ENCODE peak calls at places on chromosomes 4 and X, in six cellular contexts. R is neuronal stem cell, W is IMR-90, C is H1, E is mesendoderm, M is trophoblast cell. X is an unnamed sample. For H3K36me3, the result is how much of the 10 kb centered on the place peaks cover.

GRCh38 chr4:183200453-183200852 is 101.4 kb downstream of the WWC2 start:
- DNase-seq in W (peak), M (peak), E (no peak), R (no peak), C (no peak), X (peak)

GRCh38 chr4:44256414-44256813 is 192.2 kb downstream of the KCTD8 start:
- DNase-seq in R (peak), C (peak), E (peak), M (no peak), W (no peak), X (no peak)

GRCh38 chr4:9781343-9782135 is at the start of gene DRD5:
- DNase-seq in E (peak), M (no peak), C (peak), R (peak), W (no peak), X (no peak)

GRCh38 chr4:40897557-40898203 is 147.9 kb downstream of the NSUN7 start:
- DNase-seq in R (peak), M (peak), E (peak), W (peak), C (peak), X (peak)

GRCh38 chrX:17038681-17039161 is 92.3 kb downstream of the REPS2 start:
- DNase-seq in C (no peak), W (no peak), M (no peak), E (no peak), R (no peak), X (no peak)

GRCh38 chr4:24856586-24856985 is 56.3 kb downstream of the CCDC149 start:
- DNase-seq in M (no peak), C (no peak), E (peak), R (no peak), W (peak), X (peak)

GRCh38 chrX:96407501-96407900 is 277.1 kb upstream of the DIAPH2 start:
- DNase-seq in C (no peak), M (peak), R (no peak), E (no peak), W (peak), X (peak)

GRCh38 chr4:128385683-128386304 is 98.2 kb upstream of the PGRMC2 start:
- DNase-seq in C (no peak), M (peak), W (peak), R (no peak), E (peak), X (peak)

GRCh38 chrX:45537936-45538335 is 337.3 kb upstream of the DIPK2B start:
- DNase-seq in W (no peak), R (no peak), M (no peak), C (no peak), E (no peak), X (no peak)

GRCh38 chr4:102501176-102501634 is at the start of gene NFKB1:
- DNase-seq in R (peak), W (peak), C (no peak), M (peak), E (peak), X (peak)

GRCh38 chr4:188930822-188931221 is 791.6 kb downstream of the TRIML1 start:
- DNase-seq in E (peak), R (peak), M (no peak), W (no peak), C (no peak), X (peak)

GRCh38 chr4:54723220-54723619 is 65.5 kb downstream of the KIT start:
- DNase-seq in E (no peak), W (no peak), R (no peak), C (no peak), M (no peak), X (no peak)

GRCh38 chrX:11787564-11787963 is 29.5 kb downstream of the MSL3 start:
- DNase-seq in R (peak), M (peak), C (peak), E (peak), W (peak), X (peak)

GRCh38 chr4:86506591-86506990 is 87.5 kb upstream of the PTPN13 start:
- DNase-seq in R (no peak), W (no peak), C (no peak), E (peak), M (no peak), X (peak)

GRCh38 chr4:86512631-86513030 is 81.5 kb upstream of the PTPN13 start:
- DNase-seq in M (no peak), W (no peak), R (no peak), C (no peak), E (no peak), X (no peak)

GRCh38 chr4:86511590-86511989 is 82.5 kb upstream of the PTPN13 start:
- DNase-seq in E (no peak), W (no peak), M (no peak), R (no peak), C (no peak), X (no peak)

DNA sequence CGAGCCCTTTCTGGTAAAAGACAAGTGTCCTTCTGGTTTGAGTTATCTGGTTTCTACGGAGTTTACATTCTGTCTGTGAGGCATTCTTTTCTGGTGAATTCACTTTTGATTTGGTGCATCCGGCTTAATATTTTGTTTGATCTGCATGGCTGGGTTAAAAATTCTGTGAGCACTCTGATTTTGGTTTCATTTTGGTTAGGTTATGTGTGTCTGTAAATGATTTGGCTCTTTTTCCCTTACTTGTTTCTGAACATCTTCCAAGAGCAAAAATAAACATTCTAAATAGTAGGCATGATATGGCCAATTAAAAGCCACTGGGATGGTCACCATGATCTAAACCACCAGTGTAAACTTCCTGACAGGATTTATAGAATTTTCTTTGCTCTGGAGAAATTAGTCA is 85.7 kb upstream of the PTPN13 start:
- DNase-seq in R (no peak), E (no peak), M (no peak), C (no peak), W (peak), X (peak)
- H3K9ac ChIP-seq in R (no peak), E (no peak), M (no peak), C (no peak), W (no peak), X (peak)

DNA sequence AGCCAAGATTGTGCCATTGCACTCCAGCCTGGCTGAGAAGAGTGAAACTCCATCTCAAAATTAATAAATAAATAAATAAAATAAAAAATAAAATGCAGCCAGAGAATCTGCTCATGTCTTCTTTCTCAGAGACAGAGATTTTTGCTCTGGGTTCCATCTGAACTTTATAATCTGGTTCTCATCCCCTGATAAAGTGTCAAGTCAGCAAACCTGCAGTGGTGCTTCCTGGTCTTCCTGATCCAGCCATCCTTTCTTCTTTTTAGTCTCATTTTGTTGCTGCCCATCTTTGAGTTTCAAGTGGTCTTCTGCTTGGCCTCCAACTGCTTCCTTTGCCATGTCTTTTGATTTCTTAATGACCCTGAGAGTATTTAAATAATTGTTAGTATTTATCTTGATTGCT is 24.1 kb downstream of the MAP7D3 start:
- DNase-seq in M (no peak), E (no peak), R (no peak), W (no peak), C (no peak), X (no peak)
- H3K36me3 ChIP-seq in M (under half), E (under half), R (half or more), W (under half), C (under half), X (half or more)

DNA sequence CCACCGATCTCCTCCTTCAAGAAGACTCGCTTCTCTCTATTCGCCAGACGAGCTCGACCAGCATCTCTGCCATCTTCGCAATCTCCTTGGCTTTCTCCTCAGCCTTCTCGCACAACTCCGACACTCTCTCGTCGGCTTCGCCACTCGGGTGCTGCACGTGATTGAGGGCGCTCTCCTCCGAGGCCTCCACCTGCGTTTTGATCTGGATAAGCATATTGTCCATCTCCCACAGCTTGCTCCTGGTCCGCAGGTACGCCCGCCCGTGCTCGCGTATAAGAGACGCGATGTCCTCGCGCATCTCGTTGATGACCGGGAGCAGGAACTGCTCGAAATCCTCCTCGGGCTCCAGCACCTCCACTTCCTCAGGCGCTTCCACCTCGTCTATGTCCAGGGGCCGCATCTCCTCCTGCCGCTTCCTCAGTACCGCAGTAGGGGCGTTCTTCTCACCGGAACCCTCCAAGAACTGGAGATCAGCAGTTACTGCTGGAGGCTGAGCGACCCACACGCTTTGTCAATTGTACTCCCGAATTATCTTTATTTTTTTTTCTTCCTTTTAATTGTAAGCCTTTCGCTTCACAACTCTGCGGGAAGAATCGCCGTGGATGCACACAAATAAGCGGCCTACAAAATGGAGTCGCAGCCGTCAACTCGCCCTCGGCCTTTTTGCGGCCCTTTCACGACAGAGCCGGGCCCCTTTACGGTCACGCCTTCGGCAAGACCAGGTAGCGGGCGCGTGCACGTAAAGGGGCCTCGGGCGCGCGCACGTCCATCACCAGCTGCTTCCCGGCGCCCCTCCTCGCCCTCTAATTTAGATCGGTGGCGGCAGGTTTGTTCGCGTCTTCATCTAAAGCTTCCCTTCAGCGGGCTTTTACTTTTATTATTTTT is at the start of gene MRFAP1L1:
- DNase-seq in R (peak), C (peak), W (peak), M (peak), E (peak), X (peak)
- H2BK5ac ChIP-seq in R (no peak), C (peak), W (peak), M (peak), E (no peak), X (peak)

DNA sequence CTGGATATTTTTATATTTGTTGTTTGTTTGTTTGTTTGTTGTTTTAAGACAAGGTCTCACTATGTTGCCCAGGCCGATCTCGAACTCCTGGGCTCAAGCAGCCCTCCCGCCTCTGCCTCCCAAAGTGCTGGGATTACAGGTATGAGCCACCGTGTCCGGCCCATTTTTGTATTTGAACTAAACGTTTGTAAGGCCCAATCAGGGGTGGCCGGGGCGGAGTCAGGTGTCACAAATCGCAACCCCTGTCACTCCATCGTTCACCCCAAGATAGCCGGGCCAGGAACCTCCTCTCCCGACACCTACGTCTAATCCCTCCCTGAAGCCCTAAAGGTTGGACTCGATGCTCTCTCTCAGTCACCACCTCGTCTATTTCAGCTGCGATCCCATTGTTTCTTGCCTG is 722 bp upstream of the EFHC2 start:
- DNase-seq in E (peak), R (no peak), M (peak), C (no peak), W (no peak), X (no peak)
- H3K9ac ChIP-seq in E (no peak), R (no peak), M (no peak), C (no peak), W (no peak), X (peak)

X was measured in mesenchymal stem cell.